ENCODE peak calls at places on chromosome 21, in ten cellular contexts. J is left ventricle myocardium inferior, P is sigmoid colon, Q is HepG2, Y is GM06990, L is GM23338, T is fibroblast of pulmonary artery, G is astrocyte of the spinal cord, A is spleen, K is lower lobe of right lung. E is an unnamed sample.

GRCh38 chr21:32448803-32449594 is 36.5 kb downstream of the EVA1C start:
- DNase-seq in J (no peak), G (peak; percentile 43), K (no peak), Y (no peak), Q (no peak), T (peak; percentile 50), A (no peak), L (no peak), P (no peak), E (no peak)

GRCh38 chr21:45905196-45905595 is 76.4 kb upstream of the COL6A1 start:
- DNase-seq in Y (no peak), T (no peak), P (no peak), L (no peak), Q (no peak), K (no peak), J (no peak), A (peak; percentile 58), G (no peak), E (no peak)

GRCh38 chr21:19256934-19257660 is 853.5 kb upstream of the TMPRSS15 start:
- DNase-seq in Y (no peak), P (no peak), T (no peak), G (no peak), L (peak; percentile 38), A (no peak), Q (no peak), K (no peak), J (peak; percentile 33), E (no peak)

GRCh38 chr21:31426235-31426797 is 82.3 kb upstream of the TIAM1 start:
- DNase-seq in J (no peak), A (no peak), L (no peak), Q (no peak), P (no peak), G (peak; percentile 85), Y (no peak), T (no peak), K (no peak), E (no peak)

GRCh38 chr21:42218836-42219605 is at the start of gene ABCG1:
- DNase-seq in A (peak; percentile 91), Q (no peak), T (peak; percentile 33), L (peak; percentile 87), K (peak; percentile 71), G (no peak), P (peak; percentile 79), Y (peak; percentile 49), J (peak; percentile 54), E (peak; percentile 70)

GRCh38 chr21:37219766-37220432 is 47.2 kb downstream of the VPS26C start:
- DNase-seq in Y (no peak), Q (no peak), G (no peak), P (no peak), T (no peak), K (no peak), L (no peak), J (no peak), A (no peak), E (no peak)

GRCh38 chr21:34883501-34884271 is 165.4 kb downstream of the RUNX1 start:
- DNase-seq in L (no peak), T (no peak), Q (no peak), P (no peak), G (peak; percentile 47), A (no peak), Y (no peak), J (no peak), K (no peak), E (no peak)

GRCh38 chr21:29571949-29572348 is 273.2 kb downstream of the BACH1 start:
- DNase-seq in T (no peak), J (no peak), P (no peak), G (no peak), Q (no peak), Y (no peak), L (peak; percentile 2), K (no peak), A (no peak), E (no peak)

GRCh38 chr21:32604484-32604883 is 7.7 kb downstream of the CFAP298 start:
- DNase-seq in Q (no peak), G (no peak), A (peak; percentile 41), L (peak; percentile 87), P (no peak), K (no peak), T (no peak), J (no peak), Y (no peak), E (no peak)

GRCh38 chr21:34942911-34943310 is 106.2 kb downstream of the RUNX1 start:
- DNase-seq in Y (peak; percentile 42), J (no peak), T (no peak), P (no peak), K (no peak), L (no peak), G (no peak), A (no peak), Q (no peak), E (no peak)

GRCh38 chr21:35168702-35169101 is 119.6 kb upstream of the RUNX1 start:
- DNase-seq in T (no peak), Y (no peak), G (no peak), A (no peak), K (no peak), P (no peak), Q (no peak), L (peak; percentile 3), J (no peak), E (peak; percentile 59)

GRCh38 chr21:33281101-33281652 is 15.0 kb downstream of the IL10RB start:
- DNase-seq in Q (no peak), Y (no peak), A (no peak), K (no peak), P (no peak), G (no peak), T (no peak), J (no peak), L (no peak), E (no peak)

GRCh38 chr21:42474982-42475381 is 21.0 kb downstream of the RSPH1 start:
- DNase-seq in Q (no peak), G (no peak), L (no peak), Y (no peak), A (no peak), P (no peak), K (no peak), J (no peak), T (no peak), E (peak; percentile 63)

GRCh38 chr21:14982336-14982735 is 82.5 kb downstream of the NRIP1 start:
- DNase-seq in A (no peak), Q (no peak), K (no peak), L (no peak), G (no peak), J (no peak), P (no peak), T (no peak), Y (no peak), E (peak; percentile 41)

GRCh38 chr21:24938592-24938991 is 668.7 kb downstream of the MRPL39 start:
- DNase-seq in A (no peak), P (no peak), J (no peak), Q (no peak), Y (no peak), K (no peak), T (no peak), G (no peak), L (no peak), E (peak; percentile 1)

GRCh38 chr21:34821717-34822116 is 152.9 kb downstream of the CLIC6 start:
- DNase-seq in P (no peak), T (no peak), J (no peak), K (no peak), Y (no peak), L (no peak), G (no peak), A (no peak), Q (no peak), E (no peak)

GRCh38 chr21:33127154-33127893 is 57.4 kb downstream of the OLIG1 start:
- DNase-seq in G (peak; percentile 67), Q (peak; percentile 56), L (peak; percentile 91), Y (no peak), P (no peak), T (peak; percentile 67), J (peak; percentile 46), K (peak; percentile 63), A (peak; percentile 84), E (peak; percentile 58)

GRCh38 chr21:38505654-38506523 is 7.6 kb upstream of the ERG start:
- DNase-seq in G (peak; percentile 78), A (no peak), T (peak; percentile 87), P (no peak), Q (peak; percentile 62), Y (no peak), L (peak; percentile 82), K (no peak), J (no peak), E (peak; percentile 81)
- TF ChIP-seq CTCF in G (peak; percentile 78), A (peak; percentile 63), T (peak; percentile 79), P (peak; percentile 35), Q (peak; percentile 77), Y (peak; percentile 69), L (peak; percentile 74), K (peak; percentile 72), J (peak; percentile 81), E (peak; percentile 77)

GRCh38 chr21:44305691-44306090 is 5.8 kb downstream of the PFKL start:
- DNase-seq in T (no peak), A (no peak), L (no peak), Y (no peak), Q (no peak), J (no peak), G (no peak), K (no peak), P (no peak), E (no peak)
- H3K4me3 ChIP-seq in T (no peak overlapping the region), A (no peak overlapping the region), L (no peak overlapping the region), Y (no peak overlapping the region), Q (no peak overlapping the region), J (no peak overlapping the region), G (no peak overlapping the region), K (no peak overlapping the region), P (no peak overlapping the region), E (no peak overlapping the region)

DNA sequence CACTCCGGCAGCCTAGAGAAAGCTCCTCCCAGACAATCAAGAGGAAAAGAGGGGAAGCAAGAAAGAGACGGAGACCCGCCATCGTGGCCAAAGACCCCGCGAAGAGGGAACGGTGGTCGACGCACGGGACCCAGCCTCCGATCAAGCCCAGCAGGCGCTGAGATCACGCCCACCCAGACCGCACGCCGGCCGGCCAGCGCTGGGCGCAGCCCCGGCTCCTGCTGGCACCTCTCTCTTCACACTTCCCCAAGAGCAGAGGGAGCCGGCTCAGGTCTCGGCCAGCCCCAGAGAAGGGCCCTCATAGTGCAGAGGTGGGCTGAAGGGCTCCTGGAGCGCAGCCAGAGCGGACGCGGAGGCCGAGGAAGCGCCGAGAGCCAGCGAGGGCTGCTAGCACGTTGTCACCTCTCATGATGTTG is 918.4 kb upstream of the ADAMTS5 start:
- DNase-seq in P (no peak), A (peak; percentile 62), Y (no peak), L (no peak), G (no peak), K (no peak), J (no peak), T (no peak), Q (no peak), E (no peak)
- TF ChIP-seq CTCF in P (no peak), A (no peak), Y (no peak), L (no peak), G (no peak), K (no peak), J (no peak), T (no peak), Q (no peak), E (no peak)

DNA sequence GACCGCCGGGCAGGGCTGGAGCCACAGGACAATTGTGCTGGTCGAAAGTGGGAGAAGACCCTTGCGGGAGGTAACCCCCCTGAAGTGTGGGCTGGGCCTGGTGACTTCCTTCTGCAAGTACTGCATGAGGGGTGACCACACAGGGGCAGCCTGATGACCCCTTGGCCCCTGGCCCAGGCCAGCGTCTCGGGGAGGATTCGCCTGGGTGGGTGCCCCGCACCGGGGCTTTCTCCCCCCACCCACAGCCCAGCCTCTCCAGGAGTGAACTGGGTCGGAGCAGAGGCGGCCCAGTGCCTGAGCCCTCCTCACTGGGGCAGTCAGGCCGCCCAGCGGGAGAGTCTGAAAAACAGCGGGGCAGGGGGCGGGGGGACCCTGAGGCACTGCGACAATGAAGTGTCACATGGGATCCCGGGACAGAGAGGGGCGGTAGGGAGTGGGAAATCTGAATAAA is 1.5 kb upstream of the DNMT3L start:
- DNase-seq in T (no peak), L (peak; percentile 52), A (peak; percentile 60), J (no peak), Q (no peak), G (no peak), Y (no peak), P (no peak), K (no peak), E (no peak)
- H3K4me3 ChIP-seq in T (no peak overlapping the region), L (no peak overlapping the region), A (no peak overlapping the region), J (no peak overlapping the region), Q (peak overlapping the region; percentile 16), G (no peak overlapping the region), Y (no peak overlapping the region), P (no peak overlapping the region), K (no peak overlapping the region), E (no peak overlapping the region)